ENCODE peak calls at places on chromosomes 2 and 18, in nine cellular contexts. One of them, this sample, is unnamed.

GRCh38 chr2:46780411-46780800 is 135.2 kb downstream of the MCFD2 start:
- DNase-seq in RPMI7951: no peak
- DNase-seq in stimulated activated CD4-positive, alpha-beta T cell treated with anti-CD3 and anti-CD28 coated beads, Interleukin-2, amount 100 ng/mL, for 48 hours: no peak
- DNase-seq in foreskin fibroblast: no peak
- DNase-seq in M059J: peak
- DNase-seq in RPMI8226: no peak
- DNase-seq in T-cell: no peak
- DNase-seq in stimulated activated CD8-positive, alpha-beta memory T cell treated with anti-CD3 and anti-CD28 coated beads, Interleukin-15, amount 100 ng/mL, for 24 hours: no peak
- DNase-seq in iris pigment epithelial cell: no peak
- DNase-seq in this sample: no peak

GRCh38 chr2:11525762-11526161 is 8.1 kb upstream of the GREB1 start:
- DNase-seq in RPMI7951: no peak
- DNase-seq in stimulated activated CD4-positive, alpha-beta T cell treated with anti-CD3 and anti-CD28 coated beads, Interleukin-2, amount 100 ng/mL, for 48 hours: no peak
- DNase-seq in foreskin fibroblast: no peak
- DNase-seq in M059J: no peak
- DNase-seq in RPMI8226: no peak
- DNase-seq in T-cell: no peak
- DNase-seq in stimulated activated CD8-positive, alpha-beta memory T cell treated with anti-CD3 and anti-CD28 coated beads, Interleukin-15, amount 100 ng/mL, for 24 hours: no peak
- DNase-seq in iris pigment epithelial cell: no peak
- DNase-seq in this sample: no peak

GRCh38 chr2:28507806-28508764 is 12.2 kb downstream of the PLB1 start:
- DNase-seq in RPMI7951: peak
- DNase-seq in stimulated activated CD4-positive, alpha-beta T cell treated with anti-CD3 and anti-CD28 coated beads, Interleukin-2, amount 100 ng/mL, for 48 hours: peak
- DNase-seq in foreskin fibroblast: no peak
- DNase-seq in M059J: peak
- DNase-seq in RPMI8226: peak
- DNase-seq in T-cell: peak
- DNase-seq in stimulated activated CD8-positive, alpha-beta memory T cell treated with anti-CD3 and anti-CD28 coated beads, Interleukin-15, amount 100 ng/mL, for 24 hours: no peak
- DNase-seq in iris pigment epithelial cell: peak
- DNase-seq in this sample: no peak

GRCh38 chr2:99072556-99072955 is 69.0 kb upstream of the C2orf15 start:
- DNase-seq in RPMI7951: no peak
- DNase-seq in stimulated activated CD4-positive, alpha-beta T cell treated with anti-CD3 and anti-CD28 coated beads, Interleukin-2, amount 100 ng/mL, for 48 hours: no peak
- DNase-seq in foreskin fibroblast: no peak
- DNase-seq in M059J: no peak
- DNase-seq in RPMI8226: no peak
- DNase-seq in T-cell: no peak
- DNase-seq in stimulated activated CD8-positive, alpha-beta memory T cell treated with anti-CD3 and anti-CD28 coated beads, Interleukin-15, amount 100 ng/mL, for 24 hours: no peak
- DNase-seq in iris pigment epithelial cell: no peak
- DNase-seq in this sample: no peak

GRCh38 chr2:40210344-40210967 is 241.4 kb downstream of the SLC8A1 start:
- DNase-seq in RPMI7951: no peak
- DNase-seq in stimulated activated CD4-positive, alpha-beta T cell treated with anti-CD3 and anti-CD28 coated beads, Interleukin-2, amount 100 ng/mL, for 48 hours: no peak
- DNase-seq in foreskin fibroblast: no peak
- DNase-seq in M059J: no peak
- DNase-seq in RPMI8226: no peak
- DNase-seq in T-cell: no peak
- DNase-seq in stimulated activated CD8-positive, alpha-beta memory T cell treated with anti-CD3 and anti-CD28 coated beads, Interleukin-15, amount 100 ng/mL, for 24 hours: no peak
- DNase-seq in iris pigment epithelial cell: no peak
- DNase-seq in this sample: no peak

GRCh38 chr2:61816480-61817355 is 37.1 kb downstream of the FAM161A start:
- DNase-seq in RPMI7951: peak
- DNase-seq in stimulated activated CD4-positive, alpha-beta T cell treated with anti-CD3 and anti-CD28 coated beads, Interleukin-2, amount 100 ng/mL, for 48 hours: no peak
- DNase-seq in foreskin fibroblast: no peak
- DNase-seq in M059J: no peak
- DNase-seq in RPMI8226: no peak
- DNase-seq in T-cell: no peak
- DNase-seq in stimulated activated CD8-positive, alpha-beta memory T cell treated with anti-CD3 and anti-CD28 coated beads, Interleukin-15, amount 100 ng/mL, for 24 hours: no peak
- DNase-seq in iris pigment epithelial cell: peak
- DNase-seq in this sample: no peak

GRCh38 chr2:61090386-61090921 is 24.8 kb downstream of the SANBR start:
- DNase-seq in RPMI7951: no peak
- DNase-seq in stimulated activated CD4-positive, alpha-beta T cell treated with anti-CD3 and anti-CD28 coated beads, Interleukin-2, amount 100 ng/mL, for 48 hours: no peak
- DNase-seq in foreskin fibroblast: peak
- DNase-seq in M059J: no peak
- DNase-seq in RPMI8226: no peak
- DNase-seq in T-cell: no peak
- DNase-seq in stimulated activated CD8-positive, alpha-beta memory T cell treated with anti-CD3 and anti-CD28 coated beads, Interleukin-15, amount 100 ng/mL, for 24 hours: no peak
- DNase-seq in iris pigment epithelial cell: peak
- DNase-seq in this sample: no peak

GRCh38 chr2:31729442-31730092 is 148.8 kb upstream of the SRD5A2 start:
- DNase-seq in RPMI7951: peak
- DNase-seq in stimulated activated CD4-positive, alpha-beta T cell treated with anti-CD3 and anti-CD28 coated beads, Interleukin-2, amount 100 ng/mL, for 48 hours: no peak
- DNase-seq in foreskin fibroblast: peak
- DNase-seq in M059J: peak
- DNase-seq in RPMI8226: peak
- DNase-seq in T-cell: no peak
- DNase-seq in stimulated activated CD8-positive, alpha-beta memory T cell treated with anti-CD3 and anti-CD28 coated beads, Interleukin-15, amount 100 ng/mL, for 24 hours: no peak
- DNase-seq in iris pigment epithelial cell: peak
- DNase-seq in this sample: no peak

GRCh38 chr2:217685255-217685605 is 317.6 kb downstream of the TNS1 start:
- DNase-seq in RPMI7951: peak
- DNase-seq in stimulated activated CD4-positive, alpha-beta T cell treated with anti-CD3 and anti-CD28 coated beads, Interleukin-2, amount 100 ng/mL, for 48 hours: no peak
- DNase-seq in foreskin fibroblast: peak
- DNase-seq in M059J: peak
- DNase-seq in RPMI8226: no peak
- DNase-seq in T-cell: no peak
- DNase-seq in stimulated activated CD8-positive, alpha-beta memory T cell treated with anti-CD3 and anti-CD28 coated beads, Interleukin-15, amount 100 ng/mL, for 24 hours: no peak
- DNase-seq in iris pigment epithelial cell: peak
- DNase-seq in this sample: no peak

GRCh38 chr18:6938003-6938402 is 179.6 kb downstream of the LAMA1 start:
- DNase-seq in RPMI7951: no peak
- DNase-seq in stimulated activated CD4-positive, alpha-beta T cell treated with anti-CD3 and anti-CD28 coated beads, Interleukin-2, amount 100 ng/mL, for 48 hours: no peak
- DNase-seq in foreskin fibroblast: no peak
- DNase-seq in M059J: no peak
- DNase-seq in RPMI8226: no peak
- DNase-seq in T-cell: no peak
- DNase-seq in stimulated activated CD8-positive, alpha-beta memory T cell treated with anti-CD3 and anti-CD28 coated beads, Interleukin-15, amount 100 ng/mL, for 24 hours: no peak
- DNase-seq in iris pigment epithelial cell: no peak
- DNase-seq in this sample: no peak

GRCh38 chr2:233075141-233075965 is 15.2 kb downstream of the INPP5D start:
- DNase-seq in RPMI7951: no peak
- DNase-seq in stimulated activated CD4-positive, alpha-beta T cell treated with anti-CD3 and anti-CD28 coated beads, Interleukin-2, amount 100 ng/mL, for 48 hours: no peak
- DNase-seq in foreskin fibroblast: no peak
- DNase-seq in M059J: no peak
- DNase-seq in RPMI8226: no peak
- DNase-seq in T-cell: no peak
- DNase-seq in stimulated activated CD8-positive, alpha-beta memory T cell treated with anti-CD3 and anti-CD28 coated beads, Interleukin-15, amount 100 ng/mL, for 24 hours: no peak
- DNase-seq in iris pigment epithelial cell: no peak
- DNase-seq in this sample: no peak